ENCODE peak calls at places on chromosome 19, in six cellular contexts. L is thyroid gland, R is fibroblast of pulmonary artery, C is HFF-Myc, U is tibial nerve, X is pancreas. E is an unnamed sample.

GRCh38 chr19:31064486-31064885 is 284.8 kb downstream of the TSHZ3 start:
- DNase-seq in R (no peak), U (no peak), X (no peak), L (peak), C (no peak), E (peak)

GRCh38 chr19:16075430-16076153 is 703 bp upstream of the TPM4 start:
- DNase-seq in R (no peak), L (no peak), X (no peak), C (no peak), U (no peak), E (no peak)

GRCh38 chr19:50430888-50431342 is 1.8 kb upstream of the MYBPC2 start:
- DNase-seq in C (no peak), U (no peak), R (no peak), L (no peak), X (no peak), E (no peak)

GRCh38 chr19:43776285-43776684 is 4.5 kb downstream of the KCNN4 start:
- DNase-seq in C (no peak), U (no peak), L (no peak), X (no peak), R (no peak), E (no peak)

GRCh38 chr19:6811906-6812305 is 39.4 kb downstream of the VAV1 start:
- DNase-seq in X (no peak), C (peak), L (no peak), R (peak), U (no peak), E (no peak)

GRCh38 chr19:5718032-5718578 is 1.8 kb downstream of the LONP1 start:
- DNase-seq in X (no peak), U (no peak), C (no peak), R (peak), L (no peak), E (no peak)

GRCh38 chr19:44072543-44073401 is 813 bp downstream of the ZNF284 start:
- DNase-seq in R (peak), C (no peak), U (no peak), X (no peak), L (no peak), E (no peak)

GRCh38 chr19:51198641-51199040 is 26.2 kb upstream of the CD33 start:
- DNase-seq in R (no peak), C (no peak), X (no peak), L (no peak), U (no peak), E (no peak)

GRCh38 chr19:262125-262524 is 29.1 kb downstream of the PLPP2 start:
- DNase-seq in R (no peak), U (no peak), C (no peak), L (no peak), X (no peak), E (no peak)

GRCh38 chr19:33394006-33394722 is 20.7 kb downstream of the CEBPG start:
- DNase-seq in U (peak), R (peak), C (no peak), X (no peak), L (no peak), E (no peak)

GRCh38 chr19:44603201-44603945 is 10.0 kb upstream of the IGSF23 start:
- DNase-seq in L (no peak), R (peak), C (peak), X (no peak), U (no peak), E (no peak)

GRCh38 chr19:10416380-10417257 is 3.7 kb upstream of the PDE4A start:
- DNase-seq in C (no peak), R (peak), L (peak), X (peak), U (peak), E (no peak)

GRCh38 chr19:18419699-18420460 is 682 bp downstream of the SSBP4 start:
- DNase-seq in X (no peak), L (peak), R (no peak), U (no peak), C (no peak), E (no peak)

GRCh38 chr19:10227215-10227971 is 3.7 kb downstream of the S1PR2 start:
- DNase-seq in C (no peak), L (peak), X (no peak), R (peak), U (peak), E (no peak)

GRCh38 chr19:50327461-50328256 is 1.5 kb downstream of the KCNC3 start:
- DNase-seq in X (peak), R (no peak), C (no peak), U (no peak), L (no peak), E (no peak)

GRCh38 chr19:29449371-29449770 is 76.4 kb upstream of the VSTM2B start:
- DNase-seq in U (no peak), C (no peak), X (no peak), R (no peak), L (no peak), E (no peak)

GRCh38 chr19:34959021-34959420 is 5.0 kb downstream of the ZNF792 start:
- DNase-seq in C (no peak), U (no peak), R (no peak), X (no peak), L (no peak), E (no peak)

GRCh38 chr19:13765395-13766094 is 1.2 kb downstream of the MRI1 start:
- DNase-seq in L (no peak), X (no peak), C (no peak), U (no peak), R (no peak), E (no peak)

GRCh38 chr19:40610396-40611064 is 9.4 kb downstream of the LTBP4 start:
- DNase-seq in L (peak), R (no peak), U (no peak), C (no peak), X (peak), E (no peak)

GRCh38 chr19:29806098-29806866 is 5.5 kb upstream of the CCNE1 start:
- DNase-seq in C (no peak), X (no peak), L (no peak), U (no peak), R (peak), E (no peak)

GRCh38 chr19:42658148-42658547 is 63.4 kb upstream of the CEACAM8 start:
- DNase-seq in R (peak), C (no peak), L (no peak), X (no peak), U (no peak), E (no peak)

GRCh38 chr19:58531052-58531600 is 11.5 kb upstream of the ZBTB45 start:
- DNase-seq in C (no peak), U (no peak), X (no peak), R (no peak), L (no peak), E (no peak)

GRCh38 chr19:43078311-43078710 is 4.2 kb downstream of the PSG2 start:
- DNase-seq in C (no peak), R (peak), L (no peak), X (no peak), U (no peak), E (no peak)

GRCh38 chr19:12840091-12841079 is 2.1 kb downstream of the MAST1 start:
- DNase-seq in L (peak), R (peak), X (peak), U (no peak), C (peak), E (peak)

GRCh38 chr19:21838646-21839045 is 2.7 kb upstream of the ZNF43 start:
- DNase-seq in X (no peak), L (peak), U (no peak), R (peak), C (no peak), E (no peak)

GRCh38 chr19:43618921-43619261 is 538 bp downstream of the ZNF428 start:
- DNase-seq in C (no peak), U (no peak), L (no peak), X (peak), R (peak), E (no peak)

GRCh38 chr19:50358483-50359431 is 6.7 kb downstream of the NAPSA start:
- DNase-seq in L (peak), U (no peak), R (peak), X (peak), C (no peak), E (no peak)

GRCh38 chr19:15369594-15369891 is 10.0 kb downstream of the AKAP8 start:
- DNase-seq in L (no peak), C (no peak), X (no peak), R (no peak), U (no peak), E (no peak)

GRCh38 chr19:52585101-52585500 is 15.0 kb downstream of the ZNF701 start:
- DNase-seq in L (no peak), U (no peak), R (no peak), X (no peak), C (no peak), E (no peak)

GRCh38 chr19:38849147-38849745 is 540 bp downstream of the HNRNPL start:
- DNase-seq in U (peak), R (peak), X (peak), L (peak), C (peak), E (peak)

GRCh38 chr19:16938211-16938610 is 49.4 kb downstream of the F2RL3 start:
- DNase-seq in U (no peak), L (no peak), X (no peak), R (no peak), C (no peak), E (no peak)

GRCh38 chr19:18479964-18480723 is 41.7 kb downstream of the ELL start:
- DNase-seq in X (no peak), R (peak), L (peak), C (no peak), U (peak), E (no peak)

DNA sequence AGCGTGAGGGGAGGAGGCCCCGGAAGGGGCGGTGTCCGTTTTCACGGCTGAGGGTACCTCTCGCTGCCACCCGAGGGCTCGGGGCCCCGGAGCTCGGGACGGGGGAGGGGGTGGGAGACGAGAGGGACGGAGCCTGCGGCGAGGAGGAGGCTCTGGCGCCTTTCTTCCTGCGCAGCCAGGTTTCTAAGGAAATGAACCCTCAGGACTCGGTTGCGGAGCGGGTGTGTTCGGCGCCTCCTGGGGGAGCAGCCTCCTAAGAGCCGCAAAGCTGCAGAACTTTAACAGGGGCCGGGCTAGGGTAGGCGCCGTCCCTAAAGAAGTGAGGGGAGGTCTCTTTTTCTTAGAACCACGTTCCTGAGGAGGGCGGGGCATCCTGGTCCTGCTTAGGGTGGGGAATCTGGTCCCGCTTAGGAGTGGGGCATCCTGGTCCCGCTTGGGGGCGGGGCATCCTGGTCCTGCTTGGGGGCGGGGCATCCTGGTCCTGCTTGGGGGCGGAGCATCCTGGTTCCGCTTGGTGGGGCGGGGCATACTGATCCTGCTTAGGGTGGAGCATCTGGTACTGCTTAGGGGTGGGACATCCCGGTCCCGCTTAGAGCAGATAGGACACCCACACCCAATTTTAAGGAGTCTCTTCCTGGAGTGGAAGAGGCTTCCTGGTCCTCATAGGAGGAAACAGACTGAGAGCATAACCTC is 6.2 kb downstream of the SYT5 start:
- DNase-seq in L (no peak), C (no peak), R (peak), U (no peak), X (no peak), E (no peak)
- TF ChIP-seq CTCF in L (no peak), C (no peak), R (peak), U (no peak), X (no peak), E (no peak)

GRCh38 chr19:57317503-57317902 is 2.8 kb upstream of the ZNF543 start:
- DNase-seq in U (no peak), R (no peak), C (no peak), X (no peak), L (peak), E (no peak)
- H3K4me3 ChIP-seq in U (no peak), R (peak), C (no peak), X (no peak), L (no peak), E (peak)

DNA sequence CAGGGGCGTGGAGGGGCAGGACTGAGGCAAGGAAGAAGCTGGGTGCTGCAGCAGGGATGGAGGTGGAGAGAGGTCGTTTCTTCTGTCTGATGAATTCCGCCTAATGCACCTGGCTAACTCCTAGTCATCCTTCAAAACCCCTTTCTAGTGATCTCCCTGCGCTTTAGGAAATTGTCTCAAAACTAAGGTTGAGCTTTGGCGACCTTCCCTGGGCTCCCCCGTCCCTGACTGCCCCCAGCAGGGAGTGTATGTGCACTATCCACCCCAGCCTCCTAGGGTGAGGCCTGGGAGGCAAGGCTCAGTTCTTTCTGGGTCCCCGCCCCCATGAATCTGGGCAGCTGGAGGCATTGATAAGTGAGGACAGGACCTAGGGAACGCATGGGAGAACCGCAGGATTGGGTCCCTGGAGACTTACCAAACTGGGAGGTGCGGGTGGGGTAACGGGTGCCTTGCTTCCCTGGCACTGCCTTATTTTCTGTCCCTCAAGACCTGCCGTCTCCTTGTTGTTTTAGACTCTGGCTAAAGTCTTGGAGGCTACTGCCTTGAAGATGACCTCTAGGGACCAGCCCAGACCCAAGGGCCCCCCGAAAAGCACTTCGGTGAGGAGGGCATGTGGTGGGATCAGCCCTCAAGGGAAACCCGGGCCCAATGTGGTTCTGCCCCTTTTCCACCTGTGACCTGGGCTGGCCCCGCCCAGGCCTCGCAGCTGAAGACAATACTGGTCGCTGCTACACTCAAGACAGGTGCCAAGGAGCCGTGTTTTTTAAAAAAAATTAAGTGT is 512 bp downstream of the TLE6 start:
- DNase-seq in R (no peak), X (peak), C (no peak), L (peak), U (no peak), E (no peak)
- TF ChIP-seq CTCF in R (no peak), X (no peak), C (no peak), L (no peak), U (no peak), E (no peak)

DNA sequence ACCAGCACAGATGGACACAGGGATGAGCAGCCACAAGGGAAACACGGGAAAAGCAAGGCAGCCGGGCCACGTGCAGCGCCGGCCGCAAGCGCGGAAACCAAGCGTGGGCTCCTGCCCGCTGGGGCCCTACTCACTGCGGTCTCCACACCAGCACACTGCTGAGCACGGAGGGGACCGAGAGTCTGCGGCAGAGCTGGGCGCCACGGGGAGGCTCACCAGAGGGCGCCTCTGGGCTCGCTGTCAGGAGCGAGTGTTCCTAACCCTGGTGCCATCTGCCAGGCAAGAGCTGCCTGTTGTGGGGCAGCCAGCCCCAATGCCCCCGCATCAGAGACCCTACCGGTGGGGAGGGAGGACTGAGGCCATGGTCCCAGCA is 26.5 kb downstream of the MPND start:
- DNase-seq in L (peak), R (no peak), C (no peak), X (no peak), U (no peak), E (no peak)
- H3K4me3 ChIP-seq in L (no peak), R (no peak), C (no peak), X (no peak), U (peak), E (peak)

DNA sequence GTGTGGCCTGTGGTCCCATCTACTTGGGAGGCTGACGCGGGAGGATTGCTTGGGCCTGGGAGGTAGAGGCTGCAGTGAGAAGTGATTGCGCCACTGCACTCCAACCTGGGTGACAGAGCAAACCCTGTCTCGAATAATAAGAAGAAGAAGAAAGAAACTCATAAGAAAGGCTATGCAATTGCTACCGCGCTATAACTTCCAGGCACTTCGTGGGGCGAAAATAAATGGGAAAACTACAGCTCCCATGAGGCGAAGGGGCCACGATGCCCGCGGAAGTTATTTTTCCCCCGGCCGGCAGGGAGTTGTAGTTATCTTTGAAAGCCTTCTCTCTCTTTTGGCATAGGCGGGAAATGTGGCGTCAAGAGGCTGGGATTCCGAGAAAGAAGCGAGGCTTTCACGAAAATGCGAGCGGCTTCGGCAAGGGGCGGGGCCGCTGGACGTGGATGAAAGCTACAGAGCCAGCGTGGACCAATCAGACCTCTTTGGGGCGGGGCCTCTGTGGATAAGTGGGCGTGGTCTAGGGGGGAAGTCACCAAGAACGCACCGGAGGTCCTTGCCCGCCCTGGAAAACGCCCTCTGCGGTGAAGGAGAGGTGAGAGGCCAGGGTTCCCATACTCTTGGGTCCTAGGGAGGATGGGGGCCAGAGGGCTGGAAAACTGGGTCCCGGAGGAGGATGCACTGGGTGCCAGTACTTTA is at the start of gene NUCB1:
- DNase-seq in L (peak), C (peak), U (peak), R (peak), X (peak), E (peak)
- TF ChIP-seq CTCF in L (no peak), C (no peak), U (peak), R (peak), X (peak), E (peak)

DNA sequence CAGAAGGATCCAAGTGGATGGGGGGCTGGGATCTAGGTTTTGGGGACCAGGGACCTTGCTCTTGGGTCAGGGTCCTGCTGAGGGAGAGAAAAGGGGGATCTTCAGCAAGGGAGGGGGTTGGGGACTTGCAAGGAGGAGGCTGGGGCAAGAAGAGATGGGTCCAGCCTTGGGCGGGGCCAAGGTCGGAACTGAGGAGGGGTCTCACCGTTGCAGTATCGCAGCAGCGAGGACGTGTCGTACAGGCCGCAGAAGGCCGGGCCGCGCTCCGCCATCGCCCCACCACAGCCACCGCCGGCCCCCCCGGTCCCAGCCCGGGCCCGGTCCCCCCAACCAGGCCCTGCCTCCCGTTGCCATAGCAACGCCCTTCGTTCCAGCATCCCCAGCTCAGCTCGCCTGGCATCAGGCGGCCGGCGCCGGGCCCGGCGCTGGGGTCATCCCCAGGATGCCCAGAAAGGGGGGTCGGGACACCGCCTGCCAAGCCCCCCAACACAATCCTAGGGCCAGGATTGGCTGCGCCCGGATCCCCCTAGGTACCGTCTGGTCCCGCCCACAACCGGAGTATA is 6.0 kb upstream of the EML2 start:
- DNase-seq in R (no peak), X (no peak), U (no peak), L (no peak), C (no peak), E (no peak)
- H3K4me3 ChIP-seq in R (peak), X (no peak), U (peak), L (no peak), C (peak), E (peak)

DNA sequence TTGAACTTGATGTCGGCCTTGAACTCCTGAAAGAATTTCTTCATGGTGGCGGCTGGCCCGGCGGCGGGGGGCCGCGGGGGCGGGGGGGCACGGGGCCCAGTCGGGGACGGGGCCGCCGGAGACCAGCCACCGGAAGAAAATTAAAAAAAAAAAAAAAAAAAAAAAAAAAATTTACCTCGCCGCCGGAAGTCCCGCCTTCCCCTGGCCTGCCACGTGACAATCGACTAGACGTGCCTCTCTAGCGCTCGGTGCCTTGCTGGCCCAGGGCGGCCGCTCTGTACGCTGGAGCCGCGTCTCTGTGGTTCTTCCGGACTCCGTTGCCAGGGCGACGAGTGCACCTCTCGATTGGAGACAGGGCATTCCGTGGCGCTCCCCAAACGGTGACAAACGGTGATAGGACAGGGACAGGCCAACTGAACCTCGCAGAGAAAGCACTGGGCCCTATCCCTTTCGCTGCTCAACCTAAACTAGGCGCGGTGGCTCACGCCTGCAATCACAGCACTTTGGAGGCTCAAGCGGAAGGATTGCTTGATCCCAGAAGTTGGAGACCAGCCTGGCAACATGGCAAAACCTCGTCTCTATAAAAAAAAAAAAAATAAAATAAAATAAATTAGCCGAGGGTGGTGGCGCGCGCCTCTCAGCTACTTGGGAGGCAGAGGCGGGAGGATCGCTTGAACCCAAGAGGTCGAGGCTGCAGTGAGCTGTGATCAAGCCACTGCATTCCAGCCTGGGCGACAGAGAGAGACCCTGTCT is at the start of gene UBXN6:
- DNase-seq in X (peak), U (peak), C (peak), R (peak), L (peak), E (peak)
- TF ChIP-seq CTCF in X (no peak), U (peak), C (no peak), R (no peak), L (no peak), E (no peak)

GRCh38 chr19:1503925-1504430 is 8.8 kb downstream of the ADAMTSL5 start:
- DNase-seq in R (no peak), X (no peak), L (no peak), U (no peak), C (no peak), E (no peak)
- H3K4me3 ChIP-seq in R (no peak), X (no peak), L (no peak), U (no peak), C (no peak), E (no peak)